ENCODE peak calls at places on chromosomes 12 and 14, in ten cellular contexts. One of them, this sample, is unnamed. For H3K4me1, the result is how much of the 10 kb centered on the place peaks cover.

GRCh38 chr12:105641742-105642141 is 311.3 kb downstream of the C12orf75 start:
- DNase-seq in psoas muscle: peak
- DNase-seq in right lobe of liver: no peak
- DNase-seq in SK-N-SH: no peak
- DNase-seq in sigmoid colon: no peak
- DNase-seq in A549: no peak
- DNase-seq in endodermal cell: no peak
- DNase-seq in transverse colon: no peak
- DNase-seq in pancreas: no peak
- DNase-seq in HepG2: no peak
- DNase-seq in this sample: no peak

GRCh38 chr12:107495604-107496003 is 190.0 kb upstream of the PWP1 start:
- DNase-seq in psoas muscle: no peak
- DNase-seq in endodermal cell: no peak
- DNase-seq in right lobe of liver: no peak
- DNase-seq in transverse colon: no peak
- DNase-seq in SK-N-SH: no peak
- DNase-seq in sigmoid colon: no peak
- DNase-seq in pancreas: no peak
- DNase-seq in HepG2: no peak
- DNase-seq in A549: no peak
- DNase-seq in this sample: no peak

GRCh38 chr12:65827827-65828231 is 3.5 kb downstream of the HMGA2 start:
- DNase-seq in pancreas: no peak
- DNase-seq in HepG2: peak
- DNase-seq in psoas muscle: no peak
- DNase-seq in sigmoid colon: no peak
- DNase-seq in right lobe of liver: no peak
- DNase-seq in A549: no peak
- DNase-seq in SK-N-SH: no peak
- DNase-seq in transverse colon: no peak
- DNase-seq in endodermal cell: peak
- DNase-seq in this sample: no peak

GRCh38 chr12:114809132-114809531 is 125.2 kb upstream of the TBX3 start:
- DNase-seq in sigmoid colon: no peak
- DNase-seq in psoas muscle: no peak
- DNase-seq in A549: no peak
- DNase-seq in endodermal cell: peak
- DNase-seq in HepG2: no peak
- DNase-seq in pancreas: no peak
- DNase-seq in transverse colon: no peak
- DNase-seq in SK-N-SH: no peak
- DNase-seq in right lobe of liver: no peak
- DNase-seq in this sample: no peak

GRCh38 chr12:52126605-52127578 is 47.4 kb downstream of the SMIM41 start:
- DNase-seq in transverse colon: no peak
- DNase-seq in psoas muscle: peak
- DNase-seq in sigmoid colon: no peak
- DNase-seq in SK-N-SH: peak
- DNase-seq in A549: peak
- DNase-seq in pancreas: peak
- DNase-seq in endodermal cell: peak
- DNase-seq in HepG2: no peak
- DNase-seq in right lobe of liver: peak
- DNase-seq in this sample: no peak

GRCh38 chr12:39327520-39327919 is 115.4 kb downstream of the KIF21A start:
- DNase-seq in transverse colon: no peak
- DNase-seq in right lobe of liver: no peak
- DNase-seq in pancreas: no peak
- DNase-seq in psoas muscle: no peak
- DNase-seq in sigmoid colon: no peak
- DNase-seq in A549: no peak
- DNase-seq in HepG2: no peak
- DNase-seq in endodermal cell: no peak
- DNase-seq in SK-N-SH: no peak
- DNase-seq in this sample: no peak

GRCh38 chr12:92942905-92943304 is 13.8 kb upstream of the EEA1 start:
- DNase-seq in sigmoid colon: no peak
- DNase-seq in endodermal cell: no peak
- DNase-seq in pancreas: no peak
- DNase-seq in HepG2: no peak
- DNase-seq in psoas muscle: no peak
- DNase-seq in right lobe of liver: no peak
- DNase-seq in transverse colon: no peak
- DNase-seq in SK-N-SH: no peak
- DNase-seq in A549: no peak
- DNase-seq in this sample: no peak

GRCh38 chr12:125674554-125674953 is 609.3 kb downstream of the AACS start:
- DNase-seq in transverse colon: no peak
- DNase-seq in HepG2: no peak
- DNase-seq in A549: no peak
- DNase-seq in psoas muscle: no peak
- DNase-seq in right lobe of liver: no peak
- DNase-seq in SK-N-SH: no peak
- DNase-seq in pancreas: no peak
- DNase-seq in sigmoid colon: no peak
- DNase-seq in endodermal cell: no peak
- DNase-seq in this sample: no peak

GRCh38 chr12:116737774-116738657 is at the start of the genes RNFT2 and SPRING1:
- DNase-seq in psoas muscle: peak
- DNase-seq in pancreas: peak
- DNase-seq in endodermal cell: peak
- DNase-seq in sigmoid colon: peak
- DNase-seq in right lobe of liver: peak
- DNase-seq in HepG2: peak
- DNase-seq in transverse colon: peak
- DNase-seq in SK-N-SH: peak
- DNase-seq in A549: peak
- DNase-seq in this sample: peak

GRCh38 chr12:116735951-116736599 is 1.8 kb downstream of the SPRING1 start:
- DNase-seq in psoas muscle: no peak
- DNase-seq in HepG2: peak
- DNase-seq in right lobe of liver: peak
- DNase-seq in transverse colon: peak
- DNase-seq in endodermal cell: peak
- DNase-seq in A549: no peak
- DNase-seq in pancreas: no peak
- DNase-seq in sigmoid colon: no peak
- DNase-seq in SK-N-SH: no peak
- DNase-seq in this sample: no peak

GRCh38 chr12:116736962-116737773 is 701 bp downstream of the SPRING1 start:
- DNase-seq in A549: peak
- DNase-seq in SK-N-SH: peak
- DNase-seq in pancreas: peak
- DNase-seq in HepG2: no peak
- DNase-seq in endodermal cell: peak
- DNase-seq in transverse colon: peak
- DNase-seq in right lobe of liver: no peak
- DNase-seq in psoas muscle: no peak
- DNase-seq in sigmoid colon: no peak
- DNase-seq in this sample: no peak

GRCh38 chr12:116735084-116735483 is 2.8 kb downstream of the SPRING1 start:
- DNase-seq in pancreas: no peak
- DNase-seq in endodermal cell: peak
- DNase-seq in right lobe of liver: no peak
- DNase-seq in psoas muscle: no peak
- DNase-seq in SK-N-SH: no peak
- DNase-seq in HepG2: no peak
- DNase-seq in A549: no peak
- DNase-seq in transverse colon: no peak
- DNase-seq in sigmoid colon: no peak
- DNase-seq in this sample: no peak

DNA sequence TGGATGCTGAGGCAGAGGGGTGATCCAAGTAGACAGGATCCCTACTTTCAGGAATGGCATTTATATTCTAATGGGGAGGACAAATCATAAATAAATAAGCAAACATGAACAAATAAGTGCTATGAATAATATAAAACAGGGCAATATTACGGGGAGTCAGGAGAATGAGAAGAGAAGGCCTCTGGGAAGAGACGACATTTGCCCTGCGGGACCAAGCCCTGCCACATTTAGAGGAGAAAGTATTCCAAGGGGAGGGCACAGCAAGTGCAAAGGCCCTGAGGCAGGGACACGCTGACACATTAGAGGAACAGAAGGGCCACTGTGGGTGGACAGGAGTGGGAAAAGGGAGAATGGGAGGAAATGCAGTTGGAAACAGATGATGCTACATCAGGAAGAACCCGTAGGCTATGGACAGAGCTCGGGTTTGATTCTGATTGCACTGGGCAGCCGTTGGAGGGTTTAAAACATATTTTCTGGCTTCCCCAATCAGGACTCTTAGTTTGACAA is 1.3 kb downstream of the RNFT2 start:
- DNase-seq in right lobe of liver: no peak
- DNase-seq in psoas muscle: no peak
- DNase-seq in endodermal cell: peak
- DNase-seq in SK-N-SH: no peak
- DNase-seq in A549: no peak
- DNase-seq in HepG2: no peak
- DNase-seq in pancreas: no peak
- DNase-seq in transverse colon: no peak
- DNase-seq in sigmoid colon: no peak
- DNase-seq in this sample: no peak
- TF ChIP-seq CTCF in right lobe of liver: no peak
- TF ChIP-seq CTCF in psoas muscle: no peak
- TF ChIP-seq CTCF in endodermal cell: no peak
- TF ChIP-seq CTCF in SK-N-SH: no peak
- TF ChIP-seq CTCF in A549: no peak
- TF ChIP-seq CTCF in HepG2: no peak
- TF ChIP-seq CTCF in pancreas: no peak
- TF ChIP-seq CTCF in transverse colon: no peak
- TF ChIP-seq CTCF in sigmoid colon: no peak
- TF ChIP-seq CTCF in this sample: no peak

DNA sequence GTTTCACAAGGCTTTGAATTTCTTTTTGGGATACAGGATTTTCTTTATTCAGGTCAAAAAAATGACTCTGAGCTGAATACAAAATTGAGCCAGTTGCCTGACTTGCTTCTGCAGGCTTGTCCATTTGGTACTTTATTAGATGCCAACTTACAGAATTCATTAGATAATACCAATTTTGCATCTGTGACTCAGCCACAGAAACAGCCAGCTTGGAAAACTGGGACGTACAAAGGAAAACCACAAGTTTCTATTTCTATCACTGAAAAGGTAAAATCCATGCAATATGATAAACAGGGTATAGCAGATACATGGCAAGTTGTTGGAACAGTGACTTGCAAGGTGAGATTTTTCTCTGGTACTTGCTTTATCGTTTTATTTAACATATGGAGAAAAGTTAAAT is 5.8 kb downstream of the AP5M1 start:
- DNase-seq in transverse colon: no peak
- DNase-seq in A549: no peak
- DNase-seq in endodermal cell: no peak
- DNase-seq in psoas muscle: no peak
- DNase-seq in sigmoid colon: no peak
- DNase-seq in SK-N-SH: no peak
- DNase-seq in HepG2: no peak
- DNase-seq in pancreas: no peak
- DNase-seq in right lobe of liver: no peak
- DNase-seq in this sample: no peak
- H3K4me3 ChIP-seq in transverse colon: no peak
- H3K4me3 ChIP-seq in A549: no peak
- H3K4me3 ChIP-seq in endodermal cell: no peak
- H3K4me3 ChIP-seq in psoas muscle: no peak
- H3K4me3 ChIP-seq in sigmoid colon: no peak
- H3K4me3 ChIP-seq in SK-N-SH: no peak
- H3K4me3 ChIP-seq in HepG2: no peak
- H3K4me3 ChIP-seq in pancreas: no peak
- H3K4me3 ChIP-seq in right lobe of liver: no peak
- H3K4me3 ChIP-seq in this sample: no peak

GRCh38 chr12:7102582-7102981 is 6.4 kb downstream of the C1RL start:
- DNase-seq in endodermal cell: no peak
- DNase-seq in pancreas: no peak
- DNase-seq in A549: no peak
- DNase-seq in psoas muscle: no peak
- DNase-seq in HepG2: no peak
- DNase-seq in right lobe of liver: peak
- DNase-seq in SK-N-SH: no peak
- DNase-seq in transverse colon: no peak
- DNase-seq in sigmoid colon: no peak
- DNase-seq in this sample: no peak

GRCh38 chr12:7101694-7102131 is 7.3 kb downstream of the C1RL start:
- DNase-seq in HepG2: no peak
- DNase-seq in psoas muscle: no peak
- DNase-seq in SK-N-SH: no peak
- DNase-seq in transverse colon: no peak
- DNase-seq in A549: no peak
- DNase-seq in pancreas: no peak
- DNase-seq in sigmoid colon: peak
- DNase-seq in right lobe of liver: peak
- DNase-seq in endodermal cell: no peak
- DNase-seq in this sample: no peak

GRCh38 chr12:7101047-7101693 is 7.8 kb downstream of the C1RL start:
- DNase-seq in transverse colon: no peak
- DNase-seq in A549: no peak
- DNase-seq in SK-N-SH: no peak
- DNase-seq in psoas muscle: no peak
- DNase-seq in right lobe of liver: peak
- DNase-seq in HepG2: no peak
- DNase-seq in pancreas: peak
- DNase-seq in sigmoid colon: peak
- DNase-seq in endodermal cell: no peak
- DNase-seq in this sample: no peak

GRCh38 chr12:7106082-7106481 is 2.9 kb downstream of the C1RL start:
- DNase-seq in transverse colon: no peak
- DNase-seq in endodermal cell: no peak
- DNase-seq in sigmoid colon: no peak
- DNase-seq in psoas muscle: no peak
- DNase-seq in pancreas: no peak
- DNase-seq in right lobe of liver: no peak
- DNase-seq in SK-N-SH: no peak
- DNase-seq in A549: no peak
- DNase-seq in HepG2: no peak
- DNase-seq in this sample: no peak

GRCh38 chr12:7103837-7104236 is 5.2 kb downstream of the C1RL start:
- DNase-seq in endodermal cell: no peak
- DNase-seq in A549: no peak
- DNase-seq in sigmoid colon: no peak
- DNase-seq in psoas muscle: no peak
- DNase-seq in transverse colon: no peak
- DNase-seq in HepG2: no peak
- DNase-seq in pancreas: no peak
- DNase-seq in right lobe of liver: no peak
- DNase-seq in SK-N-SH: no peak
- DNase-seq in this sample: no peak
- H3K4me1 ChIP-seq in endodermal cell: under half
- H3K4me1 ChIP-seq in A549: under half
- H3K4me1 ChIP-seq in sigmoid colon: under half
- H3K4me1 ChIP-seq in psoas muscle: under half
- H3K4me1 ChIP-seq in transverse colon: under half
- H3K4me1 ChIP-seq in HepG2: under half
- H3K4me1 ChIP-seq in pancreas: under half
- H3K4me1 ChIP-seq in right lobe of liver: under half
- H3K4me1 ChIP-seq in SK-N-SH: under half
- H3K4me1 ChIP-seq in this sample: under half

DNA sequence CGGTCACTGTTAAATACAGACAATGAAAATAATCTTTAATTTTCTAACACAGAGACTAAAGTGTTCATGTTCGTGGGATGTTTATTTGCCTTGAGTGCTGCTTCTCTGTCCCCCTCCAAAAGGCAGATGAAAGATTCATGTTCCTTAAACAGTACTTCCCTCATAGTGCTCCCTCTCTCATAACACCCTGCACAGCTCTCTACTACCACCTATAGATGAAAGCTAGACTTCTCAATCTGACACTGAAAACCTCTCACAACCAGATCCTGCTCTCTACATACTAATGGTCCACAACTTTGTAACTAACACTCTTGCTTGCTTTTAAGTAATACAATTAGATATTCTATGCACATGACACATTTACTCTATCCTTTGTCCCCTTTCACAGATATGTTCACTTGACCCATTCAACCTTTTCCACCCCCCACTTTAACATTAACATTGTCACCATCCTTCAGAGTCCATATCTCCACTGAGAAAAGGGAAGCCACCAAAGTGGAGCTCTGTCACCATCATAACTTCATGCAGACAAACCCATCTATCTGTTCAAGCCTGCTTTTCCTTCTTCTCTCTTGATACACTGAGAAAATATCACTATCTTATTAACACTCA is 266.4 kb upstream of the USP15 start:
- DNase-seq in pancreas: no peak
- DNase-seq in A549: no peak
- DNase-seq in SK-N-SH: no peak
- DNase-seq in transverse colon: no peak
- DNase-seq in HepG2: peak
- DNase-seq in right lobe of liver: no peak
- DNase-seq in endodermal cell: no peak
- DNase-seq in sigmoid colon: no peak
- DNase-seq in psoas muscle: no peak
- DNase-seq in this sample: no peak
- TF ChIP-seq CTCF in pancreas: peak
- TF ChIP-seq CTCF in A549: peak
- TF ChIP-seq CTCF in SK-N-SH: peak
- TF ChIP-seq CTCF in transverse colon: peak
- TF ChIP-seq CTCF in HepG2: peak
- TF ChIP-seq CTCF in right lobe of liver: peak
- TF ChIP-seq CTCF in endodermal cell: peak
- TF ChIP-seq CTCF in sigmoid colon: no peak
- TF ChIP-seq CTCF in psoas muscle: peak
- TF ChIP-seq CTCF in this sample: peak